ENCODE peak calls at places on chromosomes 2 and 18, in six cellular contexts. S is psoas muscle; Q is omental fat pad; E is CD4-positive, alpha-beta T cell; A is HFF-Myc; R is fibroblast of pulmonary artery. K is an unnamed sample.

GRCh38 chr2:216696321-216696720 is 972 bp upstream of the IGFBP5 start:
- DNase-seq in S (no peak), Q (no peak), E (no peak), A (no peak), R (no peak), K (no peak)

GRCh38 chr2:196827356-196827755 is 18.2 kb upstream of the C2orf66 start:
- DNase-seq in S (no peak), Q (no peak), E (no peak), A (no peak), R (peak), K (no peak)

GRCh38 chr18:23812566-23813440 is 123.5 kb downstream of the LAMA3 start:
- DNase-seq in S (no peak), Q (no peak), E (no peak), A (no peak), R (peak), K (no peak)

GRCh38 chr2:62229082-62229620 is 33.2 kb downstream of the B3GNT2 start:
- DNase-seq in S (no peak), Q (no peak), E (no peak), A (no peak), R (no peak), K (no peak)

GRCh38 chr2:88545118-88545517 is 82.1 kb downstream of the EIF2AK3 start:
- DNase-seq in S (no peak), Q (no peak), E (no peak), A (no peak), R (peak), K (no peak)

GRCh38 chr2:191521608-191522208 is 156.2 kb upstream of the NABP1 start:
- DNase-seq in S (no peak), Q (no peak), E (no peak), A (no peak), R (peak), K (no peak)

GRCh38 chr2:215332876-215333600 is 21.2 kb downstream of the ATIC start:
- DNase-seq in S (no peak), Q (no peak), E (no peak), A (no peak), R (no peak), K (no peak)

GRCh38 chr2:171208648-171209047 is 48.0 kb upstream of the TLK1 start:
- DNase-seq in S (no peak), Q (no peak), E (no peak), A (no peak), R (no peak), K (no peak)

GRCh38 chr2:104856086-104856972 is 2.4 kb downstream of the POU3F3 start:
- DNase-seq in S (no peak), Q (no peak), E (no peak), A (no peak), R (no peak), K (no peak)

GRCh38 chr2:112198780-112199179 is 56.1 kb downstream of the ZC3H8 start:
- DNase-seq in S (no peak), Q (no peak), E (no peak), A (peak), R (no peak), K (no peak)

GRCh38 chr2:128640847-128641360 is 322.2 kb upstream of the HS6ST1 start:
- DNase-seq in S (no peak), Q (no peak), E (no peak), A (no peak), R (no peak), K (no peak)

GRCh38 chr18:3599235-3599634 is 149.3 kb downstream of the TGIF1 start:
- DNase-seq in S (no peak), Q (no peak), E (no peak), A (no peak), R (no peak), K (no peak)

GRCh38 chr18:23487738-23488625 is 15.3 kb upstream of the RMC1 start:
- DNase-seq in S (no peak), Q (no peak), E (peak), A (no peak), R (no peak), K (peak)

GRCh38 chr18:10381951-10382350 is 72.5 kb upstream of the APCDD1 start:
- DNase-seq in S (no peak), Q (no peak), E (no peak), A (no peak), R (no peak), K (no peak)

GRCh38 chr2:33034784-33035183 is 88.0 kb downstream of the LTBP1 start:
- DNase-seq in S (no peak), Q (no peak), E (no peak), A (no peak), R (peak), K (no peak)
- TF ChIP-seq CTCF in S (peak), Q (no peak), E (no peak), A (peak), R (peak), K (no peak)

GRCh38 chr2:23826079-23826478 is 100.8 kb downstream of the ATAD2B start:
- DNase-seq in S (no peak), Q (no peak), E (no peak), A (no peak), R (no peak), K (no peak)

GRCh38 chr2:23828256-23828980 is 98.5 kb downstream of the ATAD2B start:
- DNase-seq in S (no peak), Q (no peak), E (no peak), A (no peak), R (peak), K (no peak)

GRCh38 chr2:23826771-23827170 is 100.2 kb downstream of the ATAD2B start:
- DNase-seq in S (no peak), Q (no peak), E (no peak), A (no peak), R (no peak), K (no peak)

GRCh38 chr2:23823863-23824262 is 103.1 kb downstream of the ATAD2B start:
- DNase-seq in S (no peak), Q (no peak), E (no peak), A (no peak), R (no peak), K (no peak)

DNA sequence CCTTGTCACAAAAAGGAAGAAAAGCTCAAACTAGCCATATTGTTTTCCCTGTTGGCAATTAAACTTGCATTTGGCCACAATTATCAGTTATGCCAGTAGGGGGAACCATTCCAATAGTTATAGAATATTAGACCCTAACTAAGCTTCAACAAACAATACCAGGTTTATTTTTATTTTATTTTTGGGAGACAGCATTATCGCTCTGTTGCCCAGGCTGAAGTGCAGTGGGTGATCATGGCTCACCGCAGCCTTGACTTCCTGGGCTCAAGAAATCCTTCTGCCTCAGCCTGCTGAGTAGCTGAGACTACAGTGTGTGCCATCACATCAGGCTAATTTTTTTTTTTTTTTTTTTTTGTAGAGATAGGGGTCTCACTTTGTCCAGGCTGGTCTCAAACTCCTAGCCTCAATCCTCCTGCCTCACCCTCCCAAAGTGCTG is 102.1 kb downstream of the ATAD2B start:
- DNase-seq in S (no peak), Q (no peak), E (no peak), A (peak), R (peak), K (no peak)
- TF ChIP-seq CTCF in S (peak), Q (no peak), E (peak), A (peak), R (peak), K (peak)

GRCh38 chr2:97870396-97870843 is 125.3 kb downstream of the TMEM131 start:
- DNase-seq in S (no peak), Q (no peak), E (peak), A (peak), R (peak), K (no peak)
- TF ChIP-seq CTCF in S (no peak), Q (no peak), E (no peak), A (no peak), R (no peak), K (no peak)

GRCh38 chr2:164597988-164598387 is 23.3 kb downstream of the GRB14 start:
- DNase-seq in S (no peak), Q (no peak), E (no peak), A (no peak), R (no peak), K (no peak)
- TF ChIP-seq CTCF in S (no peak), Q (no peak), E (no peak), A (no peak), R (no peak), K (no peak)

GRCh38 chr2:101253013-101253712 is 477 bp downstream of the CNOT11 start:
- DNase-seq in S (peak), Q (peak), E (peak), A (no peak), R (peak), K (no peak)
- TF ChIP-seq CTCF in S (no peak), Q (no peak), E (no peak), A (no peak), R (no peak), K (no peak)